ENCODE peak calls at places on chromosome 3, in ten cellular contexts. One of them, this sample, is unnamed.
A peak's percentile ranks its signal among the peaks of the same experiment; 100 is the strongest.

GRCh38 chr3:129022114-129022994 is 21.2 kb downstream of the EFCC1 start:
- DNase-seq in HFFc6: no peak
- DNase-seq in endothelial cell: no peak
- DNase-seq in ovary: peak; percentile 89
- DNase-seq in PC-9: no peak
- DNase-seq in GM06990: no peak
- DNase-seq in neural progenitor cell: no peak
- DNase-seq in BE2C: no peak
- DNase-seq in GM12865: no peak
- DNase-seq in GM20000: no peak
- DNase-seq in this sample: no peak

GRCh38 chr3:194587438-194587931 is 45.7 kb downstream of the TMEM44 start:
- DNase-seq in HFFc6: no peak
- DNase-seq in endothelial cell: no peak
- DNase-seq in ovary: no peak
- DNase-seq in PC-9: no peak
- DNase-seq in GM06990: no peak
- DNase-seq in neural progenitor cell: no peak
- DNase-seq in BE2C: no peak
- DNase-seq in GM12865: no peak
- DNase-seq in GM20000: no peak
- DNase-seq in this sample: no peak

GRCh38 chr3:195906865-195907729 is 1.3 kb downstream of the TNK2 start:
- DNase-seq in HFFc6: no peak
- DNase-seq in endothelial cell: no peak
- DNase-seq in ovary: no peak
- DNase-seq in PC-9: peak; percentile 76
- DNase-seq in GM06990: peak; percentile 65
- DNase-seq in neural progenitor cell: no peak
- DNase-seq in BE2C: peak; percentile 44
- DNase-seq in GM12865: peak; percentile 86
- DNase-seq in GM20000: peak; percentile 74
- DNase-seq in this sample: no peak

GRCh38 chr3:161474691-161475090 is 21.9 kb upstream of the OTOL1 start:
- DNase-seq in HFFc6: no peak
- DNase-seq in endothelial cell: no peak
- DNase-seq in ovary: no peak
- DNase-seq in PC-9: no peak
- DNase-seq in GM06990: no peak
- DNase-seq in neural progenitor cell: no peak
- DNase-seq in BE2C: no peak
- DNase-seq in GM12865: no peak
- DNase-seq in GM20000: no peak
- DNase-seq in this sample: no peak

GRCh38 chr3:134799393-134799792 is 4.3 kb downstream of the EPHB1 start:
- DNase-seq in HFFc6: peak; percentile 29
- DNase-seq in endothelial cell: no peak
- DNase-seq in ovary: no peak
- DNase-seq in PC-9: no peak
- DNase-seq in GM06990: no peak
- DNase-seq in neural progenitor cell: no peak
- DNase-seq in BE2C: no peak
- DNase-seq in GM12865: no peak
- DNase-seq in GM20000: no peak
- DNase-seq in this sample: no peak

GRCh38 chr3:17755836-17756235 is 13.4 kb upstream of the TBC1D5 start:
- DNase-seq in HFFc6: no peak
- DNase-seq in endothelial cell: no peak
- DNase-seq in ovary: no peak
- DNase-seq in PC-9: no peak
- DNase-seq in GM06990: no peak
- DNase-seq in neural progenitor cell: no peak
- DNase-seq in BE2C: no peak
- DNase-seq in GM12865: peak; percentile 25
- DNase-seq in GM20000: no peak
- DNase-seq in this sample: no peak

GRCh38 chr3:133930341-133930933 is 34.8 kb upstream of the RAB6B start:
- DNase-seq in HFFc6: peak; percentile 62
- DNase-seq in endothelial cell: no peak
- DNase-seq in ovary: peak; percentile 13
- DNase-seq in PC-9: no peak
- DNase-seq in GM06990: no peak
- DNase-seq in neural progenitor cell: peak; percentile 81
- DNase-seq in BE2C: peak; percentile 51
- DNase-seq in GM12865: peak; percentile 59
- DNase-seq in GM20000: peak; percentile 52
- DNase-seq in this sample: no peak

GRCh38 chr3:148962513-148962912 is 28.8 kb upstream of the GYG1 start:
- DNase-seq in HFFc6: peak; percentile 60
- DNase-seq in endothelial cell: peak; percentile 31
- DNase-seq in ovary: no peak
- DNase-seq in PC-9: peak; percentile 58
- DNase-seq in GM06990: no peak
- DNase-seq in neural progenitor cell: peak; percentile 23
- DNase-seq in BE2C: no peak
- DNase-seq in GM12865: no peak
- DNase-seq in GM20000: no peak
- DNase-seq in this sample: no peak

GRCh38 chr3:8497582-8497981 is 4.0 kb upstream of the LMCD1 start:
- DNase-seq in HFFc6: no peak
- DNase-seq in endothelial cell: no peak
- DNase-seq in ovary: no peak
- DNase-seq in PC-9: no peak
- DNase-seq in GM06990: no peak
- DNase-seq in neural progenitor cell: no peak
- DNase-seq in BE2C: no peak
- DNase-seq in GM12865: no peak
- DNase-seq in GM20000: no peak
- DNase-seq in this sample: no peak

DNA sequence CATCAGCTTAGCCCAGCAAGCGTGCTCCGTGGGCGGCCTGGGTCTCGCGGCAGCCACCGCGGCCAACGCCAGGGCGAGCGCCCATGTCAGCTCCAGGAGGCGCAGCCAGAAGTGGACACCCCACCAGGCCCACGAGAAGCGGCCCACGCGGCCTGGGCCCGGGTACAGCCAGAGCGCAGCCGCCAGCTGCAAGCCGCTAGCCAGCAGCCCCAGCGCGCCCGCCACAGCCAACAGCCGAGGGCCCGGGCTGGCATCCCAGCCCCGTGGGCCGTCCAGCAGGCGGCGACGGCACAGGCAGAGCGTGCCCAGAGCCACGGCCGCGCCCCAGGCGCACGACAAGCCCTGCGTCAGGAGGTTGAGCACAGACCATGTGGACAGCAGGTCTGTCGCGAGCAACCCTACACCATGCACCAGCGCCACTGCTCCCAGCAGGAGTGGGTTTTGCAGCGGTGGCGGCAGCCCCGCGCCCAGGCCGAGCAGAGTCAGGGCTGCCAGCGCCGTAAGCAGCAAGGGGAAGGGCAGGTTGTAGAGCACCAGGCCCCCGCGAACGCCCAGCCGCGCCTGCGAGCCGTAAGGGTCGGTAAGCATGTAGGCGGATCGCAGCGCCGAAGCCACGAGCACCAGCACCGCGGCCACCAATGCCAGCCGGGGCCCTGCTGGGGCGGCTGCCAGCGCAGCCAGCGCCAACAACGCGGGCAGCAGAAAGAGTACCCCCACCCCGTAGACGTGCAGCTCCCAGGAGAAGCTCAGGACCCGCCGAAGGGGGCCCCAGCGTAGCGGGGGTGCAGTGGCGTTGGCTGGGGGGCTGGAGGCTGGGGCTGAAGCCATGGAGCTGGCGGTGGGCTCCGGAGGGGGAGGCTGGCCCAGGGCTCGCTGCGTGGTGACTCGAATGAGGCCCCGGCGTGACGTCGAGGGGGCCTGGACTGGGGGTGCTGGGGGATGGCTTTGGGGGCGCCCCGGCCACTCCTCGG is 4.9 kb downstream of the PRRT3 start:
- DNase-seq in HFFc6: peak; percentile 75
- DNase-seq in endothelial cell: peak; percentile 75
- DNase-seq in ovary: peak; percentile 77
- DNase-seq in PC-9: peak; percentile 87
- DNase-seq in GM06990: no peak
- DNase-seq in neural progenitor cell: peak; percentile 85
- DNase-seq in BE2C: peak; percentile 87
- DNase-seq in GM12865: no peak
- DNase-seq in GM20000: peak; percentile 20
- DNase-seq in this sample: peak; percentile 82
- TF ChIP-seq CTCF in HFFc6: peak; percentile 73
- TF ChIP-seq CTCF in endothelial cell: peak; percentile 41
- TF ChIP-seq CTCF in ovary: peak; percentile 54
- TF ChIP-seq CTCF in PC-9: peak; percentile 55
- TF ChIP-seq CTCF in GM06990: no peak
- TF ChIP-seq CTCF in neural progenitor cell: peak; percentile 55
- TF ChIP-seq CTCF in BE2C: peak; percentile 42
- TF ChIP-seq CTCF in GM12865: no peak
- TF ChIP-seq CTCF in GM20000: no peak
- TF ChIP-seq CTCF in this sample: peak; percentile 56

DNA sequence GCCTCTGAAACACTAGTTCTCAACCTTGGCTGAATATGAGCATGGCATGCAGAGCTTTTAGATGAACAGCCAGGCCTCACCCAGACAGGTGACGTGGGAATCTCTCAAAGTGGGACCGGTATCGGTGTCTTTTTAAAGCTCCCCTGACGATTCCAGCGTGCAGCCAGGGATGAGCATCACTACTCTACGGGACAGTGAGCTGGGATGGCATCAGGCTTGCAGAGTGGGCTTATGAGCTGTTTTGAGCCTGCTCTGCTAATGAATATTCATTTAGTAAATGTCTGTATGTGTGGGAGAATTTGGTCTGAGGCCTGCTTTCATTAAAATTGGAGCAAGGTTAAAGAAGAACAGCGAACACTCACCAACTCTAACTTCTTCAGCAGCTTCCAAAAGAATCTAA is 79.7 kb upstream of the PRICKLE2 start:
- DNase-seq in HFFc6: no peak
- DNase-seq in endothelial cell: no peak
- DNase-seq in ovary: no peak
- DNase-seq in PC-9: no peak
- DNase-seq in GM06990: no peak
- DNase-seq in neural progenitor cell: no peak
- DNase-seq in BE2C: no peak
- DNase-seq in GM12865: no peak
- DNase-seq in GM20000: no peak
- DNase-seq in this sample: no peak
- TF ChIP-seq CTCF in HFFc6: no peak
- TF ChIP-seq CTCF in endothelial cell: no peak
- TF ChIP-seq CTCF in ovary: no peak
- TF ChIP-seq CTCF in PC-9: no peak
- TF ChIP-seq CTCF in GM06990: no peak
- TF ChIP-seq CTCF in neural progenitor cell: no peak
- TF ChIP-seq CTCF in BE2C: no peak
- TF ChIP-seq CTCF in GM12865: no peak
- TF ChIP-seq CTCF in GM20000: no peak
- TF ChIP-seq CTCF in this sample: no peak

GRCh38 chr3:40864915-40865314 is 334.4 kb upstream of the CTNNB1 start:
- DNase-seq in HFFc6: no peak
- DNase-seq in endothelial cell: no peak
- DNase-seq in ovary: no peak
- DNase-seq in PC-9: no peak
- DNase-seq in GM06990: no peak
- DNase-seq in neural progenitor cell: no peak
- DNase-seq in BE2C: no peak
- DNase-seq in GM12865: no peak
- DNase-seq in GM20000: no peak
- DNase-seq in this sample: no peak

GRCh38 chr3:40869939-40870338 is 329.4 kb upstream of the CTNNB1 start:
- DNase-seq in HFFc6: no peak
- DNase-seq in endothelial cell: no peak
- DNase-seq in ovary: no peak
- DNase-seq in PC-9: no peak
- DNase-seq in GM06990: no peak
- DNase-seq in neural progenitor cell: no peak
- DNase-seq in BE2C: no peak
- DNase-seq in GM12865: no peak
- DNase-seq in GM20000: no peak
- DNase-seq in this sample: no peak

GRCh38 chr3:40869013-40869412 is 330.3 kb upstream of the CTNNB1 start:
- DNase-seq in HFFc6: no peak
- DNase-seq in endothelial cell: no peak
- DNase-seq in ovary: no peak
- DNase-seq in PC-9: no peak
- DNase-seq in GM06990: no peak
- DNase-seq in neural progenitor cell: no peak
- DNase-seq in BE2C: no peak
- DNase-seq in GM12865: no peak
- DNase-seq in GM20000: no peak
- DNase-seq in this sample: no peak

GRCh38 chr3:40867826-40868225 is 331.5 kb upstream of the CTNNB1 start:
- DNase-seq in HFFc6: no peak
- DNase-seq in endothelial cell: no peak
- DNase-seq in ovary: no peak
- DNase-seq in PC-9: no peak
- DNase-seq in GM06990: no peak
- DNase-seq in neural progenitor cell: no peak
- DNase-seq in BE2C: no peak
- DNase-seq in GM12865: no peak
- DNase-seq in GM20000: no peak
- DNase-seq in this sample: no peak

DNA sequence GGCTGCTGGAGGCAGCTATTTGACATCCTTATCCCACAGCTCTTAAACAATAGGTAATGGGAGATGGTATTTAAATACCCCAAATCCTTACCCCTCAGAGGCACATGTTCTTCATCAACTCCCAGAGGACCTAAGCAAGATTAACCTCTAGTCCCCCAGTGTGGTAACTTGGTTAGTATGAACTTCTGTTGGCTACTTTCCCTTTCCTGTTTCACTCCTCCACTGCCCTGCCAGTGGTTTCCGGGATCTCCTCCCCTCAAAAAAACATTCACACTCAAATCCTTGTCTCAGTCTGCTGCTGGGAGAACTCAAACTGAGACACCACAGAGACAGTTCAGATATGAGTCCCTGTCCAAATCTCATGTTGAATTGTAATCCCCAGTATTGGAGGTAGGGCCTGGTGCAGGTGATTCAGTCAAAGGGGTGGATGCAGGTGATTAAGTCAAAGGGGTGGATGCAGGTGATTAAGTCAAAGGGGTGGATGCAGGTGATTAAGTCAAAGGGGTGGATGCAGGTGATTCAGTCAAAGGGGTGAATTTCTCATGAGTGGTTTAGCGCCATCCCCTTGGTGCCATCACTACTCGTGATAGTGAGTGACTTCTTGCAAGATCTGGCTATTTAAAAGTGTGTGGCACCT is 335.0 kb upstream of the CTNNB1 start:
- DNase-seq in HFFc6: no peak
- DNase-seq in endothelial cell: no peak
- DNase-seq in ovary: no peak
- DNase-seq in PC-9: no peak
- DNase-seq in GM06990: no peak
- DNase-seq in neural progenitor cell: no peak
- DNase-seq in BE2C: no peak
- DNase-seq in GM12865: no peak
- DNase-seq in GM20000: no peak
- DNase-seq in this sample: no peak
- TF ChIP-seq CTCF in HFFc6: no peak
- TF ChIP-seq CTCF in endothelial cell: no peak
- TF ChIP-seq CTCF in ovary: no peak
- TF ChIP-seq CTCF in PC-9: no peak
- TF ChIP-seq CTCF in GM06990: no peak
- TF ChIP-seq CTCF in neural progenitor cell: no peak
- TF ChIP-seq CTCF in BE2C: no peak
- TF ChIP-seq CTCF in GM12865: no peak
- TF ChIP-seq CTCF in GM20000: no peak
- TF ChIP-seq CTCF in this sample: no peak

GRCh38 chr3:104952587-104952986 is 414.1 kb upstream of the ALCAM start:
- DNase-seq in HFFc6: peak; percentile 94
- DNase-seq in endothelial cell: no peak
- DNase-seq in ovary: no peak
- DNase-seq in PC-9: peak; percentile 35
- DNase-seq in GM06990: no peak
- DNase-seq in neural progenitor cell: no peak
- DNase-seq in BE2C: no peak
- DNase-seq in GM12865: no peak
- DNase-seq in GM20000: no peak
- DNase-seq in this sample: no peak
- TF ChIP-seq CTCF in HFFc6: no peak
- TF ChIP-seq CTCF in endothelial cell: no peak
- TF ChIP-seq CTCF in ovary: no peak
- TF ChIP-seq CTCF in PC-9: no peak
- TF ChIP-seq CTCF in GM06990: no peak
- TF ChIP-seq CTCF in neural progenitor cell: no peak
- TF ChIP-seq CTCF in BE2C: no peak
- TF ChIP-seq CTCF in GM12865: no peak
- TF ChIP-seq CTCF in GM20000: no peak
- TF ChIP-seq CTCF in this sample: no peak